ENCODE peak calls at places on chromosomes 13 and 19, in five cellular contexts. H is colonic mucosa; O is CD4-positive, alpha-beta T cell; N is BE2C; R is transverse colon. Y is an unnamed sample.

GRCh38 chr19:35249146-35249847 is 495 bp downstream of the LSR start:
- DNase-seq in H (peak), O (no peak), N (no peak), R (peak), Y (peak)

GRCh38 chr13:26558074-26558805 is 757 bp downstream of the WASF3 start:
- DNase-seq in R (no peak), O (no peak), H (peak), N (no peak), Y (no peak)

GRCh38 chr19:55549500-55550320 is 4.4 kb upstream of the SBK3 start:
- DNase-seq in R (peak), N (peak), H (peak), O (no peak), Y (no peak)

GRCh38 chr19:18754501-18754900 is 36.6 kb downstream of the COMP start:
- DNase-seq in R (no peak), O (no peak), H (no peak), N (no peak), Y (no peak)

GRCh38 chr19:29687244-29687896 is 22.1 kb downstream of the PLEKHF1 start:
- DNase-seq in N (no peak), O (no peak), H (no peak), R (no peak), Y (no peak)

GRCh38 chr13:42548731-42549554 is 25.0 kb upstream of the TNFSF11 start:
- DNase-seq in H (no peak), N (no peak), O (no peak), R (peak), Y (peak)

GRCh38 chr13:41917641-41918040 is 43.3 kb downstream of the VWA8 start:
- DNase-seq in R (no peak), H (no peak), N (no peak), O (no peak), Y (no peak)

GRCh38 chr19:33724723-33725060 is 72.0 kb upstream of the KCTD15 start:
- DNase-seq in R (no peak), O (no peak), N (peak), H (no peak), Y (no peak)

GRCh38 chr19:45186509-45187334 is 8.1 kb downstream of the BLOC1S3 start:
- DNase-seq in N (no peak), H (no peak), R (no peak), O (no peak), Y (no peak)

GRCh38 chr13:74839656-74840055 is 642.3 kb downstream of the TBC1D4 start:
- DNase-seq in O (no peak), H (no peak), N (no peak), R (no peak), Y (no peak)

GRCh38 chr19:12949363-12950284 is 4.0 kb downstream of the RAD23A start:
- DNase-seq in R (no peak), H (no peak), N (no peak), O (no peak), Y (no peak)

GRCh38 chr19:47615714-47616113 is 6.8 kb downstream of the BICRA start:
- DNase-seq in N (no peak), R (no peak), O (no peak), H (no peak), Y (no peak)

GRCh38 chr13:96089749-96090239 is at the start of gene HS6ST3:
- DNase-seq in N (peak), R (no peak), H (no peak), O (no peak), Y (peak)

GRCh38 chr19:39831679-39832078 is 2.3 kb downstream of the DYRK1B start:
- DNase-seq in H (no peak), N (no peak), R (no peak), O (no peak), Y (no peak)

GRCh38 chr19:36160821-36161596 is 8.8 kb upstream of the COX7A1 start:
- DNase-seq in R (no peak), H (no peak), O (no peak), N (no peak), Y (no peak)

GRCh38 chr13:113367771-113368170 is 3.8 kb upstream of the GRTP1 start:
- DNase-seq in N (no peak), R (no peak), O (no peak), H (no peak), Y (no peak)

GRCh38 chr13:63403726-63404125 is 1988.1 kb upstream of the PCDH20 start:
- DNase-seq in H (no peak), R (no peak), N (no peak), O (no peak), Y (no peak)

GRCh38 chr19:30373593-30373992 is 1.4 kb downstream of the ZNF536 start:
- DNase-seq in R (no peak), N (no peak), O (no peak), H (no peak), Y (no peak)

GRCh38 chr13:44439615-44440014 is 66.0 kb downstream of the SERP2 start:
- DNase-seq in R (no peak), N (no peak), H (no peak), O (no peak), Y (no peak)

GRCh38 chr19:41744850-41745249 is 10.5 kb upstream of the CEACAM6 start:
- DNase-seq in R (peak), N (no peak), H (peak), O (no peak), Y (no peak)

GRCh38 chr13:88000239-88000638 is 329.1 kb downstream of the SLITRK5 start:
- DNase-seq in N (no peak), H (no peak), O (no peak), R (no peak), Y (no peak)

GRCh38 chr19:54969647-54970046 is 3.5 kb downstream of the NLRP2 start:
- DNase-seq in N (no peak), O (no peak), H (no peak), R (no peak), Y (no peak)

GRCh38 chr13:84607614-84608013 is 725.3 kb upstream of the SLITRK1 start:
- DNase-seq in N (no peak), R (no peak), O (no peak), H (no peak), Y (no peak)

GRCh38 chr13:107649071-107649470 is 566.3 kb downstream of the LIG4 start:
- DNase-seq in N (no peak), R (no peak), H (no peak), O (no peak), Y (no peak)

DNA sequence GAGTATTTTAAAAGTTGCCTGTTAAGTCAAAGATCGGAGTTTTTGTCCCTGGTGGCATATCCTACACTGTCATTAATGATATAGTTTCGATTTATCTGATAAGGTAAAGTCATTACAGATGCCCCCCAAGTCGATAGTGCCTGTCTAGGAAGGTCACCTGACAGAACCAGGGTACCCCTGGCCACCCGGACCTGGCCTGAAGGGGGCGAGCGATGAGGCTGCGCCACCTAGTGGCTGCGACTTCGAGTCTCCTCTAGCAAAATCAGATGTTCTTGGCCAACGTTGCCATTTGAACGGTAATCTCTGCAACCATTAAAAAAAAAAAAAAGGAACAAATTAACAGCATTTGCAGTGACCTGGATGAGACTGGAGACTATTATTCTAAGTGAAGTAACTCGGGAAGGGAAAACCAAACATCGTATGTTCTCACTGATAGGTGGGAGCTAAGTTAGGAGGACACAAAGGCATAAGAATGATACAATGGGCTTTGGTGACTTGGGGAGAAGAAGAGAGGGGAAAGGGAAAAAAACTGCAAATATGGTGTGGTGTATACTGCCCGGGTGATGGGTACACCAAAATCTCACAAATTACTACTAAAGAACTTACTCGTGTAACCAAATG is 565.1 kb downstream of the LIG4 start:
- DNase-seq in H (peak), R (peak), N (peak), O (no peak), Y (peak)
- TF ChIP-seq CTCF in H (peak), R (peak), N (peak), O (peak), Y (peak)

GRCh38 chr19:7640803-7641202 is 3.9 kb downstream of the STXBP2 start:
- DNase-seq in H (no peak), R (no peak), O (no peak), N (no peak), Y (no peak)

GRCh38 chr19:7638802-7639465 is 2.0 kb downstream of the STXBP2 start:
- DNase-seq in R (no peak), O (no peak), H (no peak), N (no peak), Y (no peak)

GRCh38 chr19:7639863-7640348 is 3.0 kb downstream of the STXBP2 start:
- DNase-seq in N (no peak), O (no peak), H (no peak), R (no peak), Y (no peak)

GRCh38 chr19:7642295-7643046 is 5.6 kb downstream of the STXBP2 start:
- DNase-seq in R (no peak), H (no peak), N (no peak), O (no peak), Y (no peak)

DNA sequence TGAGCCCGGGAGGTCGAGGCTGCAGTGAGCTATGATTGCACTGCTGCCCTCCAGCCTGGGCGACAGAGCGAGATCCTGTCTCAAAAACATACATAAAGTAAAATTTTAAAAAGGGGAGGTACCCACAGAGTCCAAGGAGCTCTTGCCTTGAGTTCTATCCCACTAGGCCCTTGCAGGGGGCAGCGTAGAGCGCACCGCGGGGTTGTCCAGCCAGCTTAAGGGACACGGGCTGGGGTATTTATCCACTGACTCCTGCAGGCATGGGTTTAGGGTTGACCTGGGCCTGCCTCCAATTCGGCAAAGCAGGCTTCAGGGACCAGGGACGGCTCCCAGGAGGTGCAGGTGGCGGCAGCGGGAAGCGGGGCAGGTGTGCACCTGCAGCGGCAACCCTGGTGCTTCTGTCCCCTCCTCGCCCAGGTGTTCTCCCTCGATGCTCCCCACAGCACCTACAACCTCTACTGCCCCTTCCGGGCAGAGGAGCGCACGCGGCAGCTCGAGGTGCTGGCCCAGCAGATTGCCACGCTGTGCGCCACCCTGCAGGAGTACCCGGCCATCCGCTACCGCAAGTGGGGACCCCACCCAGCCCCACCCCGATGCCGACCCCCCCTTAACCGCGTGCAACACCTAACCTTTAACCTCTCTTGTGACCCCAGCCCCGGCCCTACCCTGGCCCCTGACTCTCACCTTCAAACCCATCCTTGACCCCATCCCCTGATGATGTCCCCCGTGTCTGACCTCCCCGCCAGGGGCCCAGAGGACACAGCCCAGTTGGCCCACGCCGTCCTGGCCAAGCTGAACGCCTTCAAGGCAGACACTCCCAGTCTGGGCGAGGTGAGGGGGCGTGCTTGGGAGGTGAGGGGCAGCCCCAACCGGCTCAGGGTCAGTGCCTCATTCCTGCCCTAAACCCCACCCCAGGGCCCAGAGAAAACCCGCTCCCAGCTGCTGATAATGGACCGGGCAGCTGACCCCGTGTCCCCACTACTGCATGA is 4.7 kb downstream of the STXBP2 start:
- DNase-seq in R (no peak), H (no peak), N (no peak), O (no peak), Y (no peak)
- TF ChIP-seq CTCF in R (no peak), H (no peak), N (no peak), O (no peak), Y (no peak)

DNA sequence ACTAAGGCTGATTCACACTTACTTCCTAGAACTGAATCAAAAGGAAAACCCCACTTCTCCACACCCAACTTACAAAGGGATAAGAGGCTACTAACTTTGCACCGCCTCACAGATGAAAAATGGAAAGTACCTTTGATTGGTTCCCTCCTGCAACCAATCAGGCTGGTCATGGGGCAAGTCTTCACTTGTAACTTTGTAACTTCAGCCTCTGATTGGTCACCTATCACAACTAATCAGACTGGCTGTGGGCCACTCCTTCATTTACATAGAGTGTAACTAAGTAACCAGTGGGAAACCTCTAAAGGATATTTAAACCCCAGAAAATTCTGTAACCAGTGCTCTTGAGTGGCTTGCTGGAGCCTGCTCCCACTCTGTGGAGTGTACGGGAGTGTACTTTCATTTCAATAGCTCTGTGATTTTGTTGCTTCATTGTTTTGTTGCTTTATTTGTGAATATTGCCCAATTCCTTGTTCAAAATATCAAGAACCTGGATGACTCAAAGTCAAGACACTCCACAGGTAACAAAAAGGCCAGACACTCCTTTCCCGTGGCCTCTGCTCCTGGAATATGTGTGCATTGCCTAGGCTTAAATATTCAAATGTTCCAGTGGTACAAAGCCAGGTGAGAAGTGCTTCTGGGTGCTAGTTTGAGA is 50.5 kb downstream of the RFC3 start:
- DNase-seq in O (no peak), R (no peak), H (no peak), N (no peak), Y (no peak)
- TF ChIP-seq CTCF in O (no peak), R (no peak), H (no peak), N (no peak), Y (no peak)

GRCh38 chr19:17340302-17340870 is 3.0 kb downstream of the GTPBP3 start:
- DNase-seq in N (no peak), O (no peak), H (peak), R (peak), Y (no peak)
- TF ChIP-seq CTCF in N (no peak), O (no peak), H (no peak), R (peak), Y (no peak)

GRCh38 chr19:14061081-14061749 is 661 bp downstream of the PALM3 start:
- DNase-seq in O (no peak), N (no peak), R (no peak), H (no peak), Y (no peak)

GRCh38 chr19:14056741-14057356 is 5.0 kb downstream of the PALM3 start:
- DNase-seq in H (no peak), R (no peak), N (no peak), O (no peak), Y (no peak)

GRCh38 chr19:14058182-14059092 is 3.4 kb downstream of the PALM3 start:
- DNase-seq in R (no peak), N (no peak), O (no peak), H (no peak), Y (no peak)

GRCh38 chr19:14059652-14060155 is 2.2 kb downstream of the PALM3 start:
- DNase-seq in N (no peak), R (no peak), O (no peak), H (no peak), Y (no peak)

GRCh38 chr19:14059093-14059480 is 2.8 kb downstream of the PALM3 start:
- DNase-seq in O (no peak), H (no peak), R (peak), N (no peak), Y (peak)
- TF ChIP-seq CTCF in O (peak), H (peak), R (peak), N (peak), Y (peak)

GRCh38 chr19:32188921-32189320 is 156.5 kb upstream of the ZNF507 start:
- DNase-seq in O (no peak), R (no peak), H (no peak), N (no peak), Y (no peak)

GRCh38 chr19:32191921-32192320 is 153.5 kb upstream of the ZNF507 start:
- DNase-seq in N (no peak), O (no peak), H (no peak), R (no peak), Y (no peak)

GRCh38 chr19:32181356-32181920 is 164.0 kb upstream of the ZNF507 start:
- DNase-seq in R (no peak), H (no peak), N (no peak), O (no peak), Y (no peak)

GRCh38 chr19:32189956-32190706 is 155.3 kb upstream of the ZNF507 start:
- DNase-seq in N (no peak), R (no peak), H (no peak), O (no peak), Y (no peak)

GRCh38 chr19:32186542-32187330 is 158.7 kb upstream of the ZNF507 start:
- DNase-seq in N (no peak), O (no peak), R (no peak), H (no peak), Y (no peak)
- TF ChIP-seq CTCF in N (no peak), O (no peak), R (no peak), H (no peak), Y (no peak)

Y was measured in GM13977.